ENCODE peak calls at places on chromosomes 3 and 15, in four cellular contexts. L is CD8-positive, alpha-beta T cell; E is osteoblast; O is HCT116. F is an unnamed sample.

GRCh38 chr15:99105516-99106341 is 849 bp downstream of the SYNM start:
- DNase-seq in L (peak), O (no peak), E (peak), F (no peak)

GRCh38 chr3:41503998-41504623 is 304.8 kb downstream of the CTNNB1 start:
- DNase-seq in O (no peak), L (no peak), E (no peak), F (no peak)

GRCh38 chr3:42755681-42756578 is 17.1 kb downstream of the CCDC13 start:
- DNase-seq in L (no peak), E (no peak), O (no peak), F (no peak)

GRCh38 chr3:86991482-86991815 is 500 bp upstream of the VGLL3 start:
- DNase-seq in E (no peak), O (no peak), L (no peak), F (no peak)

GRCh38 chr15:57607570-57608000 is 15.9 kb downstream of the MYZAP start:
- DNase-seq in E (no peak), O (peak), L (no peak), F (no peak)

GRCh38 chr15:95169701-95170459 is 938.5 kb downstream of the MCTP2 start:
- DNase-seq in L (no peak), E (peak), O (no peak), F (no peak)

GRCh38 chr15:68508485-68509189 is 70.2 kb upstream of the CORO2B start:
- DNase-seq in O (no peak), E (no peak), L (no peak), F (peak)

GRCh38 chr3:122671543-122671942 is 9.1 kb upstream of the PARP14 start:
- DNase-seq in O (no peak), E (no peak), L (no peak), F (no peak)

GRCh38 chr3:65020780-65021179 is 333.0 kb upstream of the ADAMTS9 start:
- DNase-seq in O (no peak), L (no peak), E (peak), F (no peak)

GRCh38 chr3:39443530-39443929 is 23.9 kb upstream of the MOBP start:
- DNase-seq in E (no peak), O (no peak), L (no peak), F (no peak)

GRCh38 chr15:101684384-101684783 is 32.2 kb upstream of the TM2D3 start:
- DNase-seq in L (no peak), O (no peak), E (peak), F (no peak)

GRCh38 chr3:171994646-171995441 is 44.5 kb upstream of the FNDC3B start:
- DNase-seq in E (peak), O (no peak), L (no peak), F (no peak)

GRCh38 chr3:183392166-183393034 is 36.0 kb downstream of the MCF2L2 start:
- DNase-seq in O (no peak), E (no peak), L (no peak), F (no peak)

GRCh38 chr3:115071611-115072010 is 75.5 kb downstream of the ZBTB20 start:
- DNase-seq in O (no peak), L (no peak), E (peak), F (no peak)

GRCh38 chr3:188956839-188957489 is 214.8 kb upstream of the TPRG1 start:
- DNase-seq in L (no peak), O (peak), E (peak), F (no peak)

GRCh38 chr3:191141728-191142127 is 57.3 kb upstream of the OSTN start:
- DNase-seq in L (no peak), E (peak), O (peak), F (no peak)

GRCh38 chr3:139506792-139507191 is 30.5 kb upstream of the RBP2 start:
- DNase-seq in L (no peak), O (no peak), E (no peak), F (no peak)
- TF ChIP-seq CTCF in L (no peak), O (peak), E (no peak), F (peak)

GRCh38 chr3:150408232-150409124 is at the start of gene TSC22D2:
- DNase-seq in E (peak), O (peak), L (peak), F (peak)
- TF ChIP-seq CTCF in E (peak), O (no peak), L (no peak), F (peak)

GRCh38 chr3:167872941-167873340 is 137.4 kb downstream of the SERPINI1 start:
- DNase-seq in L (no peak), O (no peak), E (no peak), F (no peak)
- TF ChIP-seq CTCF in L (no peak), O (peak), E (peak), F (peak)

GRCh38 chr15:36501063-36501678 is 78.3 kb upstream of the CDIN1 start:
- DNase-seq in E (no peak), O (peak), L (no peak), F (no peak)
- TF ChIP-seq CTCF in E (peak), O (peak), L (peak), F (peak)

DNA sequence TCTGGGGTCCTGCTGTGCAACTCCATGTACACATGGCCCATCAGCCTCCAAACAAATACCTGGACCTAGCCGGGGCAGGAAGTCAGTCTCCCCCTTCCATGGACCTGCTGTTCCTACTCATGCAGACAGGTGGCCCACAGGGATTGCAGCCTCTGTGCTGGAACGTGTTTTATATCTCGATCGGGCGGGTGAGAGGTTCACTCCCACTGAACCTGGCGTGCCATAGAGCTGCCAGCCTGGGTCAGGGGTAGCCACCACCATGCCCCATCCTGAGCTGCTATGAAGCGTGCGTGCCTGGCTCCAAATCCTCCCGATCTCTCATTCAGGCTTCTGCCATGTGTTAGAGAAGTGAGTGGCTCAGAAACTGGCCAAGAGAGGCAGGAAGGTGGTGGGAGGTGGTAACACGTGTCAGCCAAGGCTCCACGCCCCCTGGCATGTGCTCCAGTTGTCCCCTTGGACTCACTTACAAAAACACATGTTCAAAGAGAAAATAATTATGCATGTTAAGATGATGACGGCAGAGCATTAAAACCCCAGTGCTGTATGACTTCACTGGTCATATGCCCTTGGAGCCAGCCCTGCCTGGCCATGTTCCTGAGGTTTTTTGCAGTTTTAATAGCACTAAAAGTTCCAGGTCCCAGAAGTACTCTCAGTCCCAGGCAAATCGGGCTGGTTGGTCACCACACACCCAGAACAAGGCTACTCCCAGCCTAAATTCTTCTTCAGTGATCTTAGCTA is 30.6 kb downstream of the CTSH start:
- DNase-seq in L (no peak), E (peak), O (no peak), F (peak)
- TF ChIP-seq CTCF in L (no peak), E (peak), O (peak), F (peak)

GRCh38 chr3:146640955-146641867 is 36.1 kb upstream of the PLSCR5 start:
- DNase-seq in L (no peak), O (peak), E (no peak), F (no peak)
- TF ChIP-seq CTCF in L (peak), O (peak), E (peak), F (peak)

DNA sequence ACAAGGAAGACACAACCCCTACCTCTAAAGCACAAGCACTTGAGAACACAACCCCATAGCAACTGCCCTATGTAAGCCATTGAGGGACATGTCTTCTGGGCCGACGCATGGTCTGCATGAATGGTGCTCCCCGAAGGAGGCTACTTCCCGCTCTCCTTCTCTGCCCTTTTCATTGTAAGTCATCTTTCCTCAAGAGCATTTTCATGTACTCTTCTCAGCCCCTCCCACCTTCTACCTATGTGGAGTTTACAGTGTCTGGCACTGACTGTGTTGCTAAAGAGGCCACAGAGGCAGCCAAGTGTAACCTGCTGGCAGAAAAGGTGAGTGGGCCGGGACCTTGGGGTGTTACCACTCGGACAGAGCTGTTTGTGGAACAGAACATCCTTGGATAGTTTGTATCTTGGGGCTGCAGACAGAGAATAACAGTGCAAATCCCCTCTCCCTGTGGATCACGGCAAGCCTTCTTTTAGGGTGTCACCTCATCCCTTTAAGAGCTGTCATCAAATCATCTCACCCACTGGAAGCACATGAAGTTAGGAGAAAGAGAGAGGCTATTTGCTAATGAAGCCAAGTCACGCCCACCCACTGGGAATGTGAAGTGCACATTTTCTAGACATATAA is 5.6 kb downstream of the AHSG start:
- DNase-seq in E (no peak), O (no peak), L (no peak), F (no peak)
- TF ChIP-seq CTCF in E (no peak), O (no peak), L (no peak), F (no peak)